ENCODE peak calls at places on chromosomes 13 and 19, in nine cellular contexts. X is IMR-90, P is HCT116, Z is heart left ventricle, A is uterus, G is lower leg skin, W is ovary, U is suprapubic skin, F is A549. V is an unnamed sample.

GRCh38 chr13:23330356-23330755 is 103.1 kb downstream of the SACS start:
- DNase-seq in U (no peak), Z (no peak), P (no peak), X (no peak), A (no peak), G (no peak), F (no peak), W (no peak), V (no peak)

GRCh38 chr13:113151745-113152707 is 6.4 kb upstream of the PROZ start:
- DNase-seq in W (peak), G (peak), X (peak), P (no peak), Z (no peak), F (no peak), U (peak), A (peak), V (no peak)

GRCh38 chr13:98103531-98103930 is 39.4 kb upstream of the FARP1 start:
- DNase-seq in U (no peak), P (no peak), F (no peak), Z (no peak), W (no peak), A (no peak), G (peak), X (no peak), V (no peak)

GRCh38 chr13:98195054-98195791 is 18.2 kb upstream of the RNF113B start:
- DNase-seq in Z (no peak), F (no peak), P (no peak), X (no peak), W (no peak), A (no peak), G (peak), U (no peak), V (no peak)

GRCh38 chr19:18895038-18895827 is 725 bp downstream of the CERS1 start:
- DNase-seq in X (no peak), P (peak), Z (no peak), G (no peak), F (peak), U (no peak), W (peak), A (no peak), V (peak)

GRCh38 chr13:20412761-20413355 is 112.8 kb downstream of the CRYL1 start:
- DNase-seq in P (no peak), F (no peak), G (peak), W (no peak), A (no peak), Z (no peak), X (peak), U (peak), V (no peak)

GRCh38 chr13:20901668-20902437 is 693 bp downstream of the XPO4 start:
- DNase-seq in G (no peak), P (peak), F (peak), A (no peak), Z (no peak), W (no peak), U (no peak), X (peak), V (peak)

GRCh38 chr13:71964491-71965108 is 97.6 kb upstream of the DACH1 start:
- DNase-seq in F (no peak), U (no peak), P (no peak), W (no peak), A (no peak), X (no peak), Z (no peak), G (no peak), V (no peak)

GRCh38 chr13:85806553-85807175 is 7.4 kb upstream of the SLITRK6 start:
- DNase-seq in F (peak), Z (no peak), X (peak), P (peak), W (no peak), U (no peak), G (no peak), A (no peak), V (no peak)

GRCh38 chr13:82947121-82948077 is 934.9 kb downstream of the SLITRK1 start:
- DNase-seq in X (peak), F (peak), W (no peak), U (no peak), G (no peak), Z (no peak), A (no peak), P (no peak), V (no peak)

GRCh38 chr19:17171874-17172273 is 43.3 kb upstream of the USE1 start:
- DNase-seq in X (no peak), Z (no peak), F (no peak), P (no peak), G (no peak), W (no peak), A (no peak), U (no peak), V (no peak)
- TF ChIP-seq CTCF in X (no peak), Z (no peak), F (no peak), P (no peak), G (no peak), W (no peak), A (no peak), U (no peak), V (no peak)

GRCh38 chr19:661427-662196 is 1.4 kb downstream of the RNF126 start:
- DNase-seq in U (no peak), F (no peak), X (no peak), A (no peak), W (no peak), G (no peak), Z (no peak), P (no peak), V (no peak)

GRCh38 chr19:663682-664117 is 686 bp upstream of the RNF126 start:
- DNase-seq in F (no peak), P (no peak), Z (peak), G (no peak), U (no peak), X (no peak), A (no peak), W (no peak), V (no peak)

GRCh38 chr19:664913-665443 is 2.0 kb upstream of the RNF126 start:
- DNase-seq in A (peak), G (peak), Z (peak), F (peak), P (peak), W (peak), U (peak), X (peak), V (peak)

GRCh38 chr19:662207-662961 is 630 bp downstream of the RNF126 start:
- DNase-seq in Z (peak), U (no peak), X (peak), P (no peak), A (no peak), G (no peak), F (peak), W (peak), V (peak)

DNA sequence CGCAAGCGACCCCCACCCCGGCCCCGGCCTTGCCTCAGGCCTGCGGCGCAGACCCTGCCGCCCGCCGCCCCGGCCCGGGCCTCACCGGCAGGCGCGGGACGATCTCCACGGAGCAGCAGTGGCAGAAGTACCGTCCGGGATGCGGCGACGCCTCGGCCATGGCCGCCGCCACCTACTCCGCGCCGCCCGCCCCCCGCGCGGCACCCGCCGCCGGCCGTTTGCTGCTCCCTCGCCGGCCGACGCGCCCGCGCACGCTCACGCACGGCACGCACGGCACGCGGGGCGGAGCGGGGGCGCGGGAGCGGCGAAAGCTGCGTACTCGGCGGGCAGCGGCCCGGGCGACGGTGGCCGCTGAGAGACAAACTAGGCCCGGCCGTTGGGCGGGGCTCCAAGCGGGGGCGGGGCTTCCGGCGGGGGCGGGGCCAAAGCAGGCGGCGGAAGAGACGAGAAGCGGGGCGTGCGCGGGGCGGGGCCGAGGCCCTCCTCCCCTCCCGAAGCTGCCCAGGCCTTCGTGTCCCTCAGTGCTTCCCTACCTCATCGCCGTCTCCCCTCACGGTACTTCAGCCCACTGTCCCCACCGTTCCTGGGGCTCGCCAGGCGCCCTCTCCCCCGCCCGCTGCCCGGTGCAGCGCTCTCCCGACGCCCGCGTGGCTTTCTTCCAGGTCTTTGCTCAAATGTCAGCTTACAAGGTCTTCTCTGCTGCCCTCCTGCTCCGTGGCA is at the start of gene RNF126:
- DNase-seq in F (peak), G (peak), A (peak), W (peak), U (peak), Z (peak), P (peak), X (peak), V (peak)
- TF ChIP-seq POLR2A in F (peak), G (no peak), A (peak), W (peak), U (no peak), Z (no peak), P (peak), X (peak), V (no peak)

DNA sequence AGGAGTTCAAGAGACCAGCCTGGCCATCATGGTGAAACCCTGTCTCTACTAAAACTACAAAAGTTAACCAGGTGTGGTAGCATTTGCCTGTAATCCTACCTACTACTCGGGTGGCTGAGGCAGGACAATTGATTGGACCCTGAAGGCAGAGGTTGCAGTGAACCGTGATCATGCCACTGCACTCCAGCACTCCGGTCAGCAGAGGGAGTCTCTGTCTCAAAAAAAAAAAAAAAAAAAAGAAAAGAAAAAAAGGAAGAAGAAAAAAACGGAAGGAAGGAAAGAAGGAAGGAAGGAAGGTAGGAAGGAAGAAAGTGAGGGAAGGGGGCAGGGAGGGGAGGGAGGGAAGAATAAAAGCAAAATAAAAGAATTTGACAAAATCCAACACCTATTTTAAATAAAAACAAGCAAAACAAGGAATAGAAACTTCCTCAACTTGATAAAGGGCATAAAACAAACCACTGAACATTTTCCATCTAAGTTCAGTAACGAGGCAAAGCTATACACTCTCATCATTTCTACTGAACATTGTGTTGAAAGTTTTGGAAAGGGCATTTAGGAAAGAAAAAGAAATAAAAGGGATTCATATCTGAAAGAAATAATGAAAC is 411.6 kb upstream of the SLITRK5 start:
- DNase-seq in W (no peak), G (no peak), A (no peak), Z (no peak), X (no peak), F (peak), P (peak), U (no peak), V (no peak)
- TF ChIP-seq CTCF in W (no peak), G (no peak), A (no peak), Z (no peak), X (peak), F (peak), P (peak), U (no peak), V (no peak)

GRCh38 chr19:57438925-57439324 is 3.8 kb downstream of the ZNF749 start:
- DNase-seq in A (no peak), F (no peak), U (no peak), W (no peak), X (no peak), G (no peak), P (no peak), Z (no peak), V (no peak)

GRCh38 chr19:57436392-57436791 is 1.3 kb downstream of the ZNF749 start:
- DNase-seq in Z (no peak), G (no peak), W (no peak), U (no peak), X (no peak), A (no peak), P (no peak), F (no peak), V (no peak)

GRCh38 chr19:57437931-57438330 is 2.8 kb downstream of the ZNF749 start:
- DNase-seq in G (no peak), W (no peak), P (no peak), X (peak), Z (no peak), F (no peak), U (no peak), A (no peak), V (no peak)

GRCh38 chr19:57434386-57435061 is 601 bp upstream of the ZNF749 start:
- DNase-seq in F (no peak), W (no peak), U (no peak), X (no peak), G (no peak), P (no peak), Z (no peak), A (no peak), V (no peak)

GRCh38 chr19:57435062-57435978 is at the start of gene ZNF749:
- DNase-seq in Z (peak), F (peak), P (peak), U (peak), X (peak), A (peak), G (peak), W (peak), V (peak)
- TF ChIP-seq POLR2A in Z (no peak), F (peak), P (peak), U (no peak), X (peak), A (no peak), G (no peak), W (no peak), V (no peak)

GRCh38 chr13:42996584-42996983 is 4.5 kb upstream of the EPSTI1 start:
- DNase-seq in F (peak), X (peak), G (no peak), P (peak), A (no peak), Z (no peak), U (no peak), W (no peak), V (no peak)

GRCh38 chr13:42992585-42993122 is 613 bp upstream of the EPSTI1 start:
- DNase-seq in X (no peak), F (no peak), Z (no peak), P (no peak), A (no peak), U (no peak), G (no peak), W (no peak), V (no peak)

GRCh38 chr13:42991892-42992584 is at the start of gene EPSTI1:
- DNase-seq in G (peak), A (peak), X (peak), P (no peak), U (peak), Z (peak), W (peak), F (no peak), V (peak)

GRCh38 chr13:42997381-42997780 is 5.3 kb upstream of the EPSTI1 start:
- DNase-seq in P (no peak), W (no peak), A (no peak), G (no peak), X (peak), U (no peak), Z (no peak), F (no peak), V (no peak)

GRCh38 chr13:42994878-42995277 is 2.8 kb upstream of the EPSTI1 start:
- DNase-seq in W (no peak), P (no peak), F (no peak), U (no peak), A (no peak), X (no peak), G (no peak), Z (no peak), V (no peak)
- TF ChIP-seq CTCF in W (no peak), P (no peak), F (no peak), U (no peak), A (no peak), X (no peak), G (no peak), Z (no peak), V (no peak)

GRCh38 chr19:55086730-55087541 is 11.3 kb downstream of the EPS8L1 start:
- DNase-seq in G (peak), W (peak), A (peak), U (peak), X (peak), F (no peak), P (no peak), Z (peak), V (peak)

GRCh38 chr19:55088543-55089265 is 13.0 kb downstream of the EPS8L1 start:
- DNase-seq in U (no peak), F (peak), G (peak), Z (peak), W (peak), P (no peak), X (peak), A (peak), V (no peak)

GRCh38 chr19:55088021-55088451 is 12.4 kb downstream of the EPS8L1 start:
- DNase-seq in G (no peak), A (no peak), W (peak), P (no peak), U (no peak), Z (peak), F (no peak), X (no peak), V (no peak)

GRCh38 chr19:55085923-55086715 is 10.4 kb downstream of the EPS8L1 start:
- DNase-seq in A (no peak), X (no peak), P (no peak), G (no peak), W (peak), U (no peak), Z (peak), F (no peak), V (no peak)

GRCh38 chr19:55087542-55087935 is 11.9 kb downstream of the EPS8L1 start:
- DNase-seq in P (no peak), A (no peak), X (peak), G (no peak), F (no peak), W (no peak), Z (peak), U (no peak), V (no peak)
- TF ChIP-seq POLR2A in P (no peak), A (no peak), X (no peak), G (no peak), F (no peak), W (no peak), Z (no peak), U (no peak), V (no peak)

GRCh38 chr19:50823389-50824042 is at the start of gene KLK1:
- DNase-seq in U (no peak), G (peak), A (no peak), P (no peak), W (no peak), X (no peak), F (no peak), Z (no peak), V (no peak)
- TF ChIP-seq CTCF in U (no peak), G (no peak), A (no peak), P (no peak), W (no peak), X (no peak), F (no peak), Z (no peak), V (no peak)

GRCh38 chr19:38359242-38360021 is 14.9 kb upstream of the PSMD8 start:
- DNase-seq in X (no peak), W (no peak), U (no peak), P (no peak), Z (no peak), G (no peak), A (no peak), F (no peak), V (no peak)

GRCh38 chr19:38351865-38352395 is 16.3 kb downstream of the CATSPERG start:
- DNase-seq in G (no peak), F (no peak), W (no peak), X (no peak), Z (no peak), U (no peak), A (no peak), P (no peak), V (no peak)

GRCh38 chr19:38360351-38360750 is 14.0 kb upstream of the PSMD8 start:
- DNase-seq in W (no peak), X (no peak), Z (no peak), F (no peak), A (no peak), G (no peak), U (no peak), P (no peak), V (no peak)

GRCh38 chr19:38358071-38358470 is 16.3 kb upstream of the PSMD8 start:
- DNase-seq in W (no peak), F (no peak), A (no peak), Z (no peak), X (no peak), P (no peak), U (no peak), G (no peak), V (no peak)

GRCh38 chr19:38355728-38356725 is 18.3 kb upstream of the PSMD8 start:
- DNase-seq in U (no peak), G (no peak), F (no peak), W (no peak), P (no peak), X (no peak), Z (no peak), A (no peak), V (no peak)
- TF ChIP-seq POLR2A in U (no peak), G (no peak), F (no peak), W (no peak), P (no peak), X (no peak), Z (no peak), A (no peak), V (no peak)

DNA sequence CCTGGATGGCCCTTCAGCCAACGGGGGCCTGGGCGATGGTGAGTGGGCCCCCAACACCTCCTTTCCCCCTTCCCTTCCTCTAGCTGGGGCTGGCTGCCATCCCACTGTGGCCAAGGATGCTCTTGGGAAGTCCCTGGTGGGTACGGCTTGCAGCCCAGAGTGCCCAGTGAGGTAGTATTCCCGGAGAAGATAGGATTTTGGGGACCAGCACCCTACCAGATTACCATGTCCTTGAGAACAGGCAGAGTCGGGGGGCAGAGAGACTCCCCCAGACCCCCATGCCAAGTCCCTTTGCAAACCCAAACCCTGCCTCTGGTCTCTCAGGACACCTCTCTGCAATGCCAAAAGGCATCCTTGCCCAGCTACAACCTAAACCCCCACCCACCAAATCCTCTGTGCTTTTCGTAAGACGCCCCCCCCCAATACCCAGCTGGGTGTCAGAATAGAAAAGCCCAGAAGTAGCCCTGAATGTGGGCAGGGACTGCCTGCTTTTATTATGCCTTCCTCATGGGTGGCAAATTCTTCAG is 1.7 kb downstream of the HIF3A start:
- DNase-seq in Z (no peak), P (no peak), F (no peak), U (no peak), A (no peak), X (no peak), W (no peak), G (no peak), V (peak)
- TF ChIP-seq CTCF in Z (no peak), P (no peak), F (no peak), U (no peak), A (no peak), X (no peak), W (no peak), G (no peak), V (no peak)